ENCODE peak calls at places on chromosomes 6 and 20, in seven cellular contexts. B is suprapubic skin, M is GM12878, K is endothelial cell of umbilical vein, J is stomach, O is HCT116, L is prostate gland. D is an unnamed sample.

GRCh38 chr20:23132930-23133559 is 46.9 kb upstream of the CD93 start:
- DNase-seq in B (peak), M (no peak), K (peak), J (no peak), O (no peak), L (no peak), D (no peak)

GRCh38 chr6:44655368-44656342 is 268.1 kb downstream of the CDC5L start:
- DNase-seq in B (peak), M (no peak), K (peak), J (peak), O (peak), L (peak), D (peak)

GRCh38 chr6:70166088-70166958 is 136.6 kb downstream of the COL9A1 start:
- DNase-seq in B (no peak), M (no peak), K (peak), J (peak), O (peak), L (peak), D (peak)

GRCh38 chr6:16273266-16273665 is 34.9 kb downstream of the GMPR start:
- DNase-seq in B (no peak), M (no peak), K (peak), J (no peak), O (no peak), L (no peak), D (no peak)

GRCh38 chr6:108068182-108068581 is 6.4 kb downstream of the OSTM1 start:
- DNase-seq in B (no peak), M (no peak), K (no peak), J (no peak), O (no peak), L (no peak), D (no peak)

GRCh38 chr6:160174681-160175080 is 53.1 kb downstream of the SLC22A1 start:
- DNase-seq in B (no peak), M (no peak), K (no peak), J (no peak), O (no peak), L (no peak), D (no peak)

GRCh38 chr6:57207141-57207540 is 15.0 kb downstream of the RAB23 start:
- DNase-seq in B (no peak), M (no peak), K (no peak), J (no peak), O (no peak), L (no peak), D (no peak)

GRCh38 chr6:16055852-16056251 is 73.0 kb upstream of the MYLIP start:
- DNase-seq in B (no peak), M (no peak), K (no peak), J (no peak), O (no peak), L (no peak), D (no peak)

GRCh38 chr6:118708736-118709135 is 57.3 kb upstream of the CEP85L start:
- DNase-seq in B (no peak), M (no peak), K (no peak), J (no peak), O (no peak), L (no peak), D (no peak)

GRCh38 chr20:917416-917815 is 1.3 kb upstream of the ANGPT4 start:
- DNase-seq in B (no peak), M (no peak), K (no peak), J (no peak), O (no peak), L (no peak), D (no peak)

GRCh38 chr6:25279748-25280616 is 808 bp downstream of the CARMIL1 start:
- DNase-seq in B (peak), M (no peak), K (no peak), J (peak), O (no peak), L (peak), D (peak)
- TF ChIP-seq POLR2AphosphoS5 in B (no peak), M (no peak), K (no peak), J (no peak), O (no peak), L (no peak), D (no peak)

DNA sequence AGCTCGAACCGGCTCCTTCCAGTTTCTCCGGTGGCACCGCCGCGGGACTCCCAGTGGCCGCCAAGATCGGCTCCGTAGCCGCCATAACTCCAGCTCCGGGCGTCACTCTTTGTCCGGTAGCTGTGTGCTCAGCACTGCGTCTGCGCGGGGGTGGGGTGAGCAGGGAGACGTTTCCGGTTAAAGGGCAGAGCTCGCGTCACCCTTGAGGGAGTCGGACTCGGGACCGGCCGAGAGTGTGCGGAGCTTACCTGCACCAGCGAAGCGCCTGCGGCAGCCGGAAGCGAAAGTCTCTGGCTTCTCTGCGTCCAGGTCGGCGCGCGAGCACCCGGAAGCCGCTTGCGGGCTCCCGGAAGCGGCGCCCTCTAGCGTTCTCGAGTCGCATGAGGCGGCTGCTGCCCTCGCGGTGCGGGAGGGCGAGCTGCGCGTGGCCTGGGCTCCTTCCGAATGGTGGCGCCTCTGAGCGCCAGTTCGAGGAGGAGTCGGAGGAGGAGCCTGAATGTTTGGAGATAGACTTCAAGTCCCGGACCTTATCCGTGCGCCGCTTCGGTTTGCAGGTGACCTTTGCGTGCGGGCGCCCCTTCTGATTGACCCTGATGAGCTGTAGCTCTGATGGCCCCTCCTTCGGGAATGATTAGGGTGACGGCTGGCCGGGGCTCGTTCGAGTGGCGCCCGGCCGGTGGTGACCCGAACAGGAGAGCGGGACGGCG is at the start of gene SCAND1:
- DNase-seq in B (peak), M (peak), K (peak), J (peak), O (peak), L (peak), D (peak)
- TF ChIP-seq POLR2A in B (peak), M (peak), K (peak), J (peak), O (peak), L (peak), D (peak)

GRCh38 chr20:47230811-47231256 is 125.7 kb downstream of the ZMYND8 start:
- DNase-seq in B (no peak), M (no peak), K (no peak), J (no peak), O (no peak), L (no peak), D (no peak)

GRCh38 chr20:47232518-47232917 is 124.0 kb downstream of the ZMYND8 start:
- DNase-seq in B (no peak), M (no peak), K (no peak), J (no peak), O (no peak), L (no peak), D (no peak)

GRCh38 chr20:47233333-47234188 is 122.9 kb downstream of the ZMYND8 start:
- DNase-seq in B (no peak), M (no peak), K (no peak), J (no peak), O (no peak), L (no peak), D (no peak)

GRCh38 chr20:47228654-47229053 is 127.8 kb downstream of the ZMYND8 start:
- DNase-seq in B (no peak), M (no peak), K (no peak), J (no peak), O (no peak), L (no peak), D (no peak)

DNA sequence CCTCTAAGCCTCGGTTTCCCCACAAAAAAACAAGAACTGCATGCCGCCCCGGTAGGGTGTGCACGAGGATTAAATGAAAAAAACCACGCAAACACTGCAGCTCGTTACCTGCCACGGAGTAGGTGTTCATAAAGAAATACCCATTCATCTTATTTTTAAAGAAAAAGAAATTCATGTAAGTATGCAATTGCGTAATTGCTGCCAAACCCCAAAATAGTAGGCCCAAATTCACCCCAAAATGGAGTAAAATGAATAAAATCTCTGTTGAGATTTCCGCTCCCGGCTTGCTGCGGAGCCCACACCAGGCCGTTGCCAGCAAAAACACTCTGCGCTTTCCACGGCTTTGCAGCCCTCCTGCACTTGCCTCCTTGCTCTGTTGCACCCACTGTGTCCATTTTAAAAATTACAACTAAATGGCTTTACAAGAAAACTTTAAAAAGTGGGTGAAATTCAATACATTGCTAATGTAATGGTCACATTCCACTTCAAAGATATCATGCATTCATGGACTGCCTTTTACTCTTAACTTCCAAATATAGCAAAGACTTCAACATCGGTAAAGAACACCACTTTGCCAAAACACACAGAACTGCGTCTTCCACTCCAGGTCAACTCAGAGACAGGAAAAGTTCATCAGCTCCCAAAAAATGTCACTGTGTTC is 125.0 kb downstream of the ZMYND8 start:
- DNase-seq in B (no peak), M (no peak), K (no peak), J (no peak), O (no peak), L (no peak), D (no peak)
- TF ChIP-seq POLR2AphosphoS5 in B (no peak), M (no peak), K (no peak), J (no peak), O (no peak), L (no peak), D (no peak)

DNA sequence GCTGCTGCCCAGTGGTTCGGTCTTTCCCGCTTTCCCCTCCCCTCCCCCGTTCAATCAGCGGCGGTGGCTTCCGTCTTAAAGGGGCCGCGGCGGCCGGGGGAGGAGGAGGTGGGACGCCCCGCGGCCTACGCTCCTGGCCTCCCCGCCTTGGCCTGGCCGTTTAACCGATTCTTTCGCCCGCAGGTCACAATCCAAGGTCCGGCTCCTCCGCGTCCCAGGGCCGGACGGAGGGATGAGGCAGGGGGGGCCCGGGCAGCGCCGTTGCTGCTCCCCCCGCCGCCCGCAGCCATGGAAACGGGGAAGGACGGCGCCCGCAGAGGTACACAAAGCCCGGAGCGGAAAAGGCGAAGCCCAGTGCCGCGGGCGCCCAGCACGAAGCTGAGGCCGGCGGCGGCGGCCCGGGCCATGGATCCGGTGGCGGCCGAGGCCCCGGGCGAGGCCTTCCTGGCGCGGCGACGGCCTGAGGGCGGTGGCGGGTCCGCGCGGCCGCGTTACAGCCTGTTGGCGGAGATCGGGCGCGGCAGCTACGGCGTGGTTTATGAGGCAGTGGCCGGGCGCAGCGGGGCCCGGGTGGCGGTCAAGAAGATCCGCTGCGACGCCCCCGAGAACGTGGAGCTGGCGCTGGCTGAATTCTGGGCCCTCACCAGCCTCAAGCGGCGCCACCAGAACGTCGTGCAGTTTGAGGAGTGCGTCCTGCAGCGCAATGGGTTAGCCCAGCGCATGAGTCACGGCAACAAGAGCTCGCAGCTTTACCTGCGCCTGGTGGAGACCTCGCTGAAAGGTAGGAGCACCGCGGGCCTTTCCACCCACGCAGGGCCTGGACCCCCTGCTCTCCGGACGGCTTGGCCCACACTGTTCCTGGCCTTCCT is 1.2 kb downstream of the STK35 start:
- DNase-seq in B (peak), M (no peak), K (peak), J (peak), O (peak), L (peak), D (peak)
- TF ChIP-seq POLR2A in B (peak), M (peak), K (peak), J (peak), O (no peak), L (peak), D (peak)

GRCh38 chr6:13451181-13451700 is 36.2 kb downstream of the GFOD1 start:
- DNase-seq in B (no peak), M (no peak), K (no peak), J (no peak), O (no peak), L (no peak), D (no peak)

GRCh38 chr6:13452346-13453171 is 34.8 kb downstream of the GFOD1 start:
- DNase-seq in B (no peak), M (no peak), K (no peak), J (no peak), O (no peak), L (no peak), D (no peak)

GRCh38 chr6:13453172-13453552 is 34.2 kb downstream of the GFOD1 start:
- DNase-seq in B (no peak), M (no peak), K (no peak), J (no peak), O (no peak), L (no peak), D (no peak)

GRCh38 chr6:13447949-13448724 is 39.3 kb downstream of the GFOD1 start:
- DNase-seq in B (no peak), M (no peak), K (peak), J (no peak), O (no peak), L (peak), D (no peak)

GRCh38 chr6:13450628-13451027 is 36.8 kb downstream of the GFOD1 start:
- DNase-seq in B (no peak), M (no peak), K (no peak), J (no peak), O (no peak), L (no peak), D (no peak)
- TF ChIP-seq POLR2AphosphoS5 in B (no peak), M (no peak), K (no peak), J (no peak), O (no peak), L (peak), D (peak)

DNA sequence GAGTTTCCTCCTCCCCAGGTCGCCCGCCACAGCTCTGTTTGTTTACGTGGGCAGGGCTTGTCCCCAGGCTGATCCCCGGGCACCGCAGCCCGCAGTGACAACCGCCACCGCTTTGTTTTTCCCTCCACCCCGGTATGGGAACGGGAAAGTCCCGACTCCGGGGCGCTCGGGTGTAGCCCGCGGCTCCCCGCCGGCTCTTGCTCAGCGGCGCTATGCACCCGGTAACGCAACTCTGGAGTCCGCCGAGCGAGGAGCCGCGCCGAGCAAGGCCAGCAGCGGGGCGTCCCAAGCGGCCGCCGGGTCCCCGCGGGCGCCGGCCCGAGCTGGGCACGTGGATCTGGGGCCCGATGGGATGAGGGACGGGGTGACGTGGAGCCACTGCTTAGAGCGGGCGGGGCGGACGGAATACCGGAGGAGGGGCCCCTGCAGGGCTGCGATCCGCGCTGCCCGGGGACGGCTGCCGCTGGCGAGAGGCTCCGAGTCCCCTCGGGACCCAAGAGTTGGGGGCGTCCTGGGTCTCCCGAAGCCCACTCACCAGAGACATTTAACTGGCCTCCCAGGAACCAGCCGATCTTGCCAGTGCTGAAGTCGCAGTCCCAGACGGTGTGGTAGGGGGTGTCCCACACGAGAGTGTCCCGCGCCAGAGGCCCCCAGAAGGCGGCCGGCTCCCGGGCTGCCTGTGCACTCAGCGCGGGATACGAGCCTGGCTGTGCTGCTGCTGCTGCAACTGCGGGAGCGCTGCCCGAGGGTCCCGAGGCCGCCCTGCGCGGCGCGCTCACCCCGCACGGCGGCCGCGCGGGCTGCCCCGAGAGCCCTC is 497 bp downstream of the ACSS1 start:
- DNase-seq in B (peak), M (no peak), K (peak), J (peak), O (no peak), L (peak), D (peak)
- TF ChIP-seq POLR2A in B (peak), M (peak), K (no peak), J (no peak), O (no peak), L (peak), D (peak)

DNA sequence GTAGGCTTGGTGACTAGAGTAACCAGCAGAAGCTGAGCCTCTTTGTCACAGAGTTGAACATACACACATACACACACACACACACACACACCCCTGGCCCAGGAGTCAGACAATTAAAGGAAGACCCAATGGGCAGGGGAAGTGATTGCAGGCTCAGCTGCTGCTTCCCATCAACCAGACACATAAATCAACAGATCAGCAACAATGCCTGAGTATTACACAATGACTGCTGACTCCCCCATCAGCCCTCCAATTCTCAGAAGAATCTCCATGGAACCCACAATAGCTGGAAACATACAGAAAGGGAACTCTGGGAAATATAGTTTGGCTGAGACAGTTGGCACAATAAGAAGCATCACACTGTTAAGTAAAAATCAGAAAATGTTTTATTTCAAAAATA is 270.4 kb upstream of the PLCB4 start:
- DNase-seq in B (no peak), M (no peak), K (peak), J (no peak), O (no peak), L (no peak), D (no peak)
- TF ChIP-seq POLR2AphosphoS5 in B (no peak), M (no peak), K (no peak), J (no peak), O (no peak), L (no peak), D (no peak)

GRCh38 chr6:152697634-152698033 is at the start of gene MYCT1:
- DNase-seq in B (no peak), M (no peak), K (peak), J (no peak), O (no peak), L (no peak), D (no peak)
- TF ChIP-seq POLR2A in B (no peak), M (no peak), K (peak), J (no peak), O (no peak), L (no peak), D (no peak)

DNA sequence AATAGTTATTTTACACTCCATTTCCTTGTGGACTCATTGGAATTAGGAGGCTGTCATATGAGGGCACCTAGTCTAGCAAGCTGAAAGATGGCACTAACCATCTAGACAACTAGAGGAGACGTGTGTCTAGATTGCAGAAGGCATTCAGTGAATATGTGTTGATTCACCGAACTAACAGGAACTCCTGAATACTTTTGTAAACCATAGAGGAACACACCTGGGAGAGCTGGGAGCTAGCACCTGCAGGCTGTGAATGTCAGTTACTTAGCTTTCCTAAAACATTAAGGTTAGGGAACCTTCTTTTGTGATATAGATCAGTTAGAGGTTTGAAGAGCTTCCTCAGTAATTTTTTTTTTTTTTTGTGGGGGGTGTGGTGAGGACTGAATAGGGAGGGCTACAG is 7.7 kb downstream of the OPN5 start:
- DNase-seq in B (no peak), M (no peak), K (no peak), J (no peak), O (no peak), L (no peak), D (no peak)
- TF ChIP-seq POLR2AphosphoS5 in B (no peak), M (no peak), K (no peak), J (no peak), O (no peak), L (no peak), D (no peak)